ENCODE peak calls at places on chromosomes 1 and 21, in nine cellular contexts. One of them, this sample, is unnamed. For H3K4me1, the result is how much of the 10 kb centered on the place peaks cover.

GRCh38 chr1:200448034-200448762 is 38.4 kb upstream of the ZNF281 start:
- DNase-seq in heart left ventricle: no peak
- DNase-seq in breast epithelium: no peak
- DNase-seq in body of pancreas: no peak
- DNase-seq in Peyer's patch: no peak
- DNase-seq in IMR-90: no peak
- DNase-seq in esophagus muscularis mucosa: no peak
- DNase-seq in stomach: no peak
- DNase-seq in ovary: no peak
- DNase-seq in this sample: no peak

GRCh38 chr1:151368000-151368744 is 4.3 kb downstream of the SELENBP1 start:
- DNase-seq in body of pancreas: peak
- DNase-seq in ovary: peak
- DNase-seq in Peyer's patch: no peak
- DNase-seq in IMR-90: peak
- DNase-seq in esophagus muscularis mucosa: no peak
- DNase-seq in heart left ventricle: peak
- DNase-seq in breast epithelium: no peak
- DNase-seq in stomach: peak
- DNase-seq in this sample: no peak

GRCh38 chr1:85200367-85200869 is 398 bp downstream of the SYDE2 start:
- DNase-seq in ovary: peak
- DNase-seq in stomach: peak
- DNase-seq in esophagus muscularis mucosa: no peak
- DNase-seq in Peyer's patch: peak
- DNase-seq in breast epithelium: peak
- DNase-seq in body of pancreas: no peak
- DNase-seq in heart left ventricle: peak
- DNase-seq in IMR-90: no peak
- DNase-seq in this sample: peak

GRCh38 chr1:172581779-172582178 is 48.8 kb downstream of the SUCO start:
- DNase-seq in IMR-90: peak
- DNase-seq in heart left ventricle: no peak
- DNase-seq in Peyer's patch: no peak
- DNase-seq in esophagus muscularis mucosa: no peak
- DNase-seq in stomach: no peak
- DNase-seq in ovary: no peak
- DNase-seq in breast epithelium: no peak
- DNase-seq in body of pancreas: no peak
- DNase-seq in this sample: no peak

GRCh38 chr1:77513839-77514763 is 168.4 kb downstream of the ZZZ3 start:
- DNase-seq in breast epithelium: peak
- DNase-seq in Peyer's patch: no peak
- DNase-seq in esophagus muscularis mucosa: no peak
- DNase-seq in IMR-90: peak
- DNase-seq in stomach: no peak
- DNase-seq in heart left ventricle: no peak
- DNase-seq in ovary: peak
- DNase-seq in body of pancreas: peak
- DNase-seq in this sample: no peak

GRCh38 chr1:180213401-180214177 is 16.5 kb upstream of the LHX4 start:
- DNase-seq in stomach: no peak
- DNase-seq in Peyer's patch: peak
- DNase-seq in IMR-90: no peak
- DNase-seq in ovary: no peak
- DNase-seq in esophagus muscularis mucosa: no peak
- DNase-seq in body of pancreas: no peak
- DNase-seq in heart left ventricle: no peak
- DNase-seq in breast epithelium: no peak
- DNase-seq in this sample: no peak

GRCh38 chr1:109886827-109887226 is 23.8 kb upstream of the CSF1 start:
- DNase-seq in Peyer's patch: peak
- DNase-seq in stomach: no peak
- DNase-seq in heart left ventricle: no peak
- DNase-seq in ovary: no peak
- DNase-seq in breast epithelium: no peak
- DNase-seq in IMR-90: no peak
- DNase-seq in body of pancreas: peak
- DNase-seq in esophagus muscularis mucosa: no peak
- DNase-seq in this sample: no peak

GRCh38 chr1:49016030-49016991 is 239.6 kb upstream of the BEND5 start:
- DNase-seq in Peyer's patch: no peak
- DNase-seq in stomach: no peak
- DNase-seq in esophagus muscularis mucosa: no peak
- DNase-seq in breast epithelium: no peak
- DNase-seq in heart left ventricle: no peak
- DNase-seq in IMR-90: no peak
- DNase-seq in ovary: no peak
- DNase-seq in body of pancreas: no peak
- DNase-seq in this sample: no peak

GRCh38 chr1:26516987-26517765 is 12.4 kb upstream of the RPS6KA1 start:
- DNase-seq in stomach: no peak
- DNase-seq in body of pancreas: no peak
- DNase-seq in ovary: no peak
- DNase-seq in IMR-90: no peak
- DNase-seq in Peyer's patch: no peak
- DNase-seq in heart left ventricle: no peak
- DNase-seq in breast epithelium: no peak
- DNase-seq in esophagus muscularis mucosa: no peak
- DNase-seq in this sample: no peak

DNA sequence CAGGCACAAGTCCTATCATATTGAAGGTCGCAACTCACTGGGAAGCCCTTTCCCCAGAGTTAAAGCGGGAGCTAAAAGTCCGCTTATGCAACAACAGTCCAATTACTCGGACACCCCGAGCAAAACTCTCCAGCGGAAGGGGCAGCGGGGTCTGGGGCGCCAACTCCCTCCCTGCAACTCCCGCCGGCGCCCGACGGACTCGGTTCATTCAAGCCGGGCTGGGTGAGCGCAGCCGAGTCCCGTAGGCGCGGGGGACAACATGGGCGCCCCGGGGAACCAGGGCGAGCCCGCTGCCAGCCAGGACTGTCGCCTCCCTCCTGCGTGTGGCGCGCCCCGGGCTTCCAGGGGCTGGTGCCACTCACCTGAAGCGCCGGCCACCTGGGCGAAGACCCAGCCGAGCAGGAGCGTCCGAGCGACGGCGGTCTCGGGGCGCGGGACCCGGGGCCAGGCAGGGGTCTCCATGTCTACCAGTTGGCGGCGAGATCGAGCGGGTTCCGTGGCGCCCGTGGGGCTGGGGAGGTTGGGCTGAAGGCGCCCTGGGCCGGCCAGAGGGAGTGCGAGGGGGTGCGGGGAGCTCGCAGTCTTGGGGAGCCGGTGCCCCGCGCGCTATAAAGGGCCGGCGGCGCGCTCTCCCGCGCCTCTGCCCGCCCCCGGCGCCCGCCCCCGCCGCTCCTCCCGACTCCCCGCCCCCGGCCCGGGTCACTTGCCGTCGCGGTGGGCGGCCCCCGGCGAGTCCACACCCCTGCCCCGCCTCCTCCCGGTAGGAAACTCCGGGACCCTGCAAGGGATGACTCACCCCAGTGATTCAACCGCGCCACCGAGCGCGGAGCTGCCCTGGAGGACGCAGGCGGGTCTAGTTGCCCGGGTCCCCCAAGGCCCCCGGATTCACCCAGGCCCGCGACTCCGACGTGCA is at the start of gene F3:
- DNase-seq in esophagus muscularis mucosa: peak
- DNase-seq in IMR-90: peak
- DNase-seq in ovary: peak
- DNase-seq in stomach: peak
- DNase-seq in breast epithelium: peak
- DNase-seq in Peyer's patch: peak
- DNase-seq in heart left ventricle: peak
- DNase-seq in body of pancreas: peak
- DNase-seq in this sample: peak
- TF ChIP-seq POLR2A in esophagus muscularis mucosa: peak
- TF ChIP-seq POLR2A in IMR-90: peak
- TF ChIP-seq POLR2A in ovary: peak
- TF ChIP-seq POLR2A in stomach: peak
- TF ChIP-seq POLR2A in breast epithelium: peak
- TF ChIP-seq POLR2A in Peyer's patch: peak
- TF ChIP-seq POLR2A in heart left ventricle: peak
- TF ChIP-seq POLR2A in body of pancreas: peak
- TF ChIP-seq POLR2A in this sample: peak

GRCh38 chr21:43341349-43342163 is 85.4 kb downstream of the SIK1 start:
- DNase-seq in breast epithelium: no peak
- DNase-seq in IMR-90: peak
- DNase-seq in ovary: no peak
- DNase-seq in Peyer's patch: no peak
- DNase-seq in esophagus muscularis mucosa: no peak
- DNase-seq in stomach: no peak
- DNase-seq in body of pancreas: no peak
- DNase-seq in heart left ventricle: no peak
- DNase-seq in this sample: no peak

GRCh38 chr21:43342301-43342881 is 84.5 kb downstream of the SIK1 start:
- DNase-seq in breast epithelium: no peak
- DNase-seq in esophagus muscularis mucosa: no peak
- DNase-seq in body of pancreas: no peak
- DNase-seq in Peyer's patch: no peak
- DNase-seq in ovary: no peak
- DNase-seq in stomach: no peak
- DNase-seq in heart left ventricle: no peak
- DNase-seq in IMR-90: no peak
- DNase-seq in this sample: no peak

GRCh38 chr21:43339668-43340067 is 87.3 kb downstream of the SIK1 start:
- DNase-seq in heart left ventricle: no peak
- DNase-seq in breast epithelium: no peak
- DNase-seq in stomach: no peak
- DNase-seq in IMR-90: no peak
- DNase-seq in esophagus muscularis mucosa: no peak
- DNase-seq in body of pancreas: no peak
- DNase-seq in ovary: no peak
- DNase-seq in Peyer's patch: no peak
- DNase-seq in this sample: peak

GRCh38 chr21:43338951-43339350 is 88.0 kb downstream of the SIK1 start:
- DNase-seq in ovary: no peak
- DNase-seq in Peyer's patch: no peak
- DNase-seq in IMR-90: no peak
- DNase-seq in body of pancreas: no peak
- DNase-seq in breast epithelium: no peak
- DNase-seq in esophagus muscularis mucosa: no peak
- DNase-seq in stomach: no peak
- DNase-seq in heart left ventricle: no peak
- DNase-seq in this sample: no peak

DNA sequence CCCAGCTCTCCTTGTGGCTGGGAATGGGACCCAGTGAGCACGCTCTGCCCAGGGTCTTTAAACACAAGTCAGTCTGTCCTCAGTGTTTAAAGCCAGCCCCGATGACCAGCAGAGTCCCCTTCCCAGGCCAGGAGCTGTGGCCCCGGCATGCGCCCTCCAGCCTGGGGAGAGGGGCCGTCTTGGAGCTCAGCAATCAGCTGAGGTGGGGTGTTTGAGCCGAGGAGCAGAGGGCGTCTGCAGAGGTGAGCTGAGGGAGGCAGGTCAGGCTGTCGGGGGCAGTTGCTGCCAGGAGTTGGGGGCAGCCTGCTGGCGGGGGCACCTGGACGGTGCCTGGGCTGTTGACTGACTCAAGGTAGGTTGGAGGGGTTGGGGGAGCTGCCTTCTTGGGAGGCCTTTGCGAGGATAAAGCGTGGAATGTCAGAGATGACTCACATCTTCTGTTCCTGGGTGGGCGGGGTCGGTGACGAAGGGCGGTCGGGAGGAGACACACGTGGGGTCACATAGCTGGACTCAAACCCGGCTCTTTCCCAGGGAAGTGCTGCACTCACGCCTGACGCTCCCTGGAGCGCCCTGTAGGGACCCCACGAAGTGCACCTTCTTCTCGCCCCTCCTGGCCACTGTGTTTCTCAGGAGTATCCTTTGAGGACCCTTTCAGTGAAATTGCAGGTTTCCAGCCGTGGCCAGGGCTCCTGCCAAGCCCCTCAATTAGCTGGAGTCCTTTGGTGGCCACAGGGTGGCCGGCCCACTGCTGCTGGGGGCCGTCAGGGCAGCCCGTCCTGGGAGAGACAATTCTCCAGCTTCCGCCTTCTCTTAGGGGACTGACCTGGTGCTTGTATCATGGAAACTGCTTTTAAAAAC is 86.2 kb downstream of the SIK1 start:
- DNase-seq in stomach: peak
- DNase-seq in breast epithelium: no peak
- DNase-seq in heart left ventricle: no peak
- DNase-seq in IMR-90: peak
- DNase-seq in ovary: peak
- DNase-seq in Peyer's patch: no peak
- DNase-seq in esophagus muscularis mucosa: no peak
- DNase-seq in body of pancreas: no peak
- DNase-seq in this sample: no peak
- H3K4me1 ChIP-seq in stomach: under half
- H3K4me1 ChIP-seq in breast epithelium: under half
- H3K4me1 ChIP-seq in heart left ventricle: under half
- H3K4me1 ChIP-seq in IMR-90: under half
- H3K4me1 ChIP-seq in ovary: under half
- H3K4me1 ChIP-seq in Peyer's patch: under half
- H3K4me1 ChIP-seq in esophagus muscularis mucosa: under half
- H3K4me1 ChIP-seq in body of pancreas: under half
- H3K4me1 ChIP-seq in this sample: under half

DNA sequence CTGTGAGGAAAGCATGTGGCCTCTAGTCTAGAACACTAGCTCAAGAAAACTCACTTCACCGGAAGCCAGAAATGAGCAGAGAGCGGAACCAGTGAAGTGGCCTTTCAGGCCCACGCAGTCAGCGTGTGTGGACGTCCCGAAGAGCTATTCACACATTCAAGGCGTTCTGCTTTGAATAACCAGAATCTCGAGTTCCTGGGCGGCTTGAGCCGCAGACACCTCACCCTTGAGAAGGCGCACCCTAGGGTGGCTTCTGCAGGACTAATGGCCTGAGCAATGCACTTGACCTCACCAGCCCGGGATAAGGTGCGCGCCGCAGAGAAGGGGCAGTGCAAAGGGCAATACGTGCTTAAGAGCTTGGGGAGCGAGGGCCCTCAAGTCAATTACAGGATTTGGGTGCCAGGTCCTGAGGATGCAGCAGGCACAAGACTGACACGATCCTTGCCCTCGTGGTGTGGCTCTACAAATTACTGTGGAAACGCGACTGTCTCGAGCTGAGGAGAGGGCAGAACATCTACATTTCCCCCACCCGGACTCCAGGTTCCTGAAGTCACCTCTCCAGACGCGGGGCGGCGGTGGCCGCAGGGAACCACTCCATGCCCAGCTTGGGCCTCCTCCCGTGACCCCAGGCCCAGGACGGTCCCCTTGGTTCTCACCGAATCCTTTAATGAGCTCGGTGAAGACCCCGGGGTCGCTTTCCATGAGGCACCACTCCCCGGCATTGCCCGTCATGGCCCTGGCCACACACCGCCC is 455 bp downstream of the UCHL5 start:
- DNase-seq in body of pancreas: peak
- DNase-seq in stomach: peak
- DNase-seq in ovary: no peak
- DNase-seq in breast epithelium: peak
- DNase-seq in heart left ventricle: peak
- DNase-seq in IMR-90: peak
- DNase-seq in Peyer's patch: peak
- DNase-seq in esophagus muscularis mucosa: no peak
- DNase-seq in this sample: peak
- TF ChIP-seq POLR2A in body of pancreas: no peak
- TF ChIP-seq POLR2A in stomach: no peak
- TF ChIP-seq POLR2A in ovary: no peak
- TF ChIP-seq POLR2A in breast epithelium: no peak
- TF ChIP-seq POLR2A in heart left ventricle: no peak
- TF ChIP-seq POLR2A in IMR-90: no peak
- TF ChIP-seq POLR2A in Peyer's patch: peak
- TF ChIP-seq POLR2A in esophagus muscularis mucosa: no peak
- TF ChIP-seq POLR2A in this sample: no peak

GRCh38 chr1:116765962-116766361 is 11.7 kb downstream of the CD2 start:
- DNase-seq in heart left ventricle: no peak
- DNase-seq in ovary: no peak
- DNase-seq in esophagus muscularis mucosa: no peak
- DNase-seq in body of pancreas: no peak
- DNase-seq in IMR-90: no peak
- DNase-seq in stomach: no peak
- DNase-seq in breast epithelium: no peak
- DNase-seq in Peyer's patch: no peak
- DNase-seq in this sample: no peak
- H3K4me1 ChIP-seq in heart left ventricle: under half
- H3K4me1 ChIP-seq in ovary: under half
- H3K4me1 ChIP-seq in esophagus muscularis mucosa: under half
- H3K4me1 ChIP-seq in body of pancreas: under half
- H3K4me1 ChIP-seq in IMR-90: under half
- H3K4me1 ChIP-seq in stomach: under half
- H3K4me1 ChIP-seq in breast epithelium: under half
- H3K4me1 ChIP-seq in Peyer's patch: under half
- H3K4me1 ChIP-seq in this sample: under half

This sample was measured in uterus.